ENCODE peak calls at places on chromosomes 16 and 17, in four cellular contexts. One of them, this sample, is unnamed.

GRCh38 chr16:906296-906695 is 64.5 kb downstream of the LMF1 start:
- DNase-seq in A549: no peak
- DNase-seq in transverse colon: no peak
- DNase-seq in GM23248: no peak
- DNase-seq in this sample: no peak

GRCh38 chr17:13601776-13602551 is at the start of gene HS3ST3A1:
- DNase-seq in A549: no peak
- DNase-seq in transverse colon: peak; percentile 15
- DNase-seq in GM23248: peak; percentile 97
- DNase-seq in this sample: peak; percentile 50

GRCh38 chr16:57045694-57046381 is 46.5 kb upstream of the CPNE2 start:
- DNase-seq in A549: peak; percentile 56
- DNase-seq in transverse colon: peak; percentile 57
- DNase-seq in GM23248: peak; percentile 75
- DNase-seq in this sample: peak; percentile 60

GRCh38 chr16:19882641-19883040 is 2.0 kb downstream of the GPRC5B start:
- DNase-seq in A549: no peak
- DNase-seq in transverse colon: no peak
- DNase-seq in GM23248: no peak
- DNase-seq in this sample: no peak

GRCh38 chr16:62079236-62079635 is 43.0 kb upstream of the CDH8 start:
- DNase-seq in A549: no peak
- DNase-seq in transverse colon: no peak
- DNase-seq in GM23248: peak; percentile 0
- DNase-seq in this sample: no peak

GRCh38 chr16:894841-895240 is 75.9 kb downstream of the LMF1 start:
- DNase-seq in A549: no peak
- DNase-seq in transverse colon: no peak
- DNase-seq in GM23248: no peak
- DNase-seq in this sample: no peak

GRCh38 chr16:88766975-88767374 is 18.0 kb downstream of the PIEZO1 start:
- DNase-seq in A549: no peak
- DNase-seq in transverse colon: no peak
- DNase-seq in GM23248: no peak
- DNase-seq in this sample: no peak

GRCh38 chr17:62178579-62178978 is 113.5 kb upstream of the MED13 start:
- DNase-seq in A549: no peak
- DNase-seq in transverse colon: no peak
- DNase-seq in GM23248: peak; percentile 35
- DNase-seq in this sample: no peak

GRCh38 chr17:56715613-56716357 is 117.9 kb downstream of the C17orf67 start:
- DNase-seq in A549: peak; percentile 88
- DNase-seq in transverse colon: peak; percentile 77
- DNase-seq in GM23248: peak; percentile 92
- DNase-seq in this sample: peak; percentile 64

GRCh38 chr16:85029413-85029794 is 1.8 kb downstream of the KIAA0513 start:
- DNase-seq in A549: no peak
- DNase-seq in transverse colon: peak; percentile 46
- DNase-seq in GM23248: peak; percentile 86
- DNase-seq in this sample: no peak

GRCh38 chr17:28334176-28334575 is 1.1 kb downstream of the IFT20 start:
- DNase-seq in A549: no peak
- DNase-seq in transverse colon: no peak
- DNase-seq in GM23248: peak; percentile 57
- DNase-seq in this sample: no peak

GRCh38 chr16:57797526-57798266 is 4.6 kb downstream of the KIFC3 start:
- DNase-seq in A549: peak; percentile 60
- DNase-seq in transverse colon: no peak
- DNase-seq in GM23248: no peak
- DNase-seq in this sample: peak; percentile 46

GRCh38 chr16:20023190-20023589 is 50.5 kb downstream of the GPR139 start:
- DNase-seq in A549: no peak
- DNase-seq in transverse colon: no peak
- DNase-seq in GM23248: peak; percentile 18
- DNase-seq in this sample: peak; percentile 28

GRCh38 chr16:50533317-50533716 is 14.9 kb upstream of the NKD1 start:
- DNase-seq in A549: no peak
- DNase-seq in transverse colon: no peak
- DNase-seq in GM23248: no peak
- DNase-seq in this sample: no peak

GRCh38 chr17:77349976-77350830 is 209.4 kb downstream of the SEC14L1 start:
- DNase-seq in A549: no peak
- DNase-seq in transverse colon: no peak
- DNase-seq in GM23248: peak; percentile 90
- DNase-seq in this sample: no peak

GRCh38 chr16:2474877-2475412 is at the start of gene TBC1D24:
- DNase-seq in A549: peak; percentile 97
- DNase-seq in transverse colon: peak; percentile 90
- DNase-seq in GM23248: peak; percentile 92
- DNase-seq in this sample: peak; percentile 87

GRCh38 chr16:2476741-2477140 is 1.8 kb downstream of the TBC1D24 start:
- DNase-seq in A549: no peak
- DNase-seq in transverse colon: no peak
- DNase-seq in GM23248: no peak
- DNase-seq in this sample: no peak

GRCh38 chr16:2475413-2476344 is 752 bp downstream of the TBC1D24 start:
- DNase-seq in A549: peak; percentile 21
- DNase-seq in transverse colon: peak; percentile 44
- DNase-seq in GM23248: peak; percentile 33
- DNase-seq in this sample: peak; percentile 69

GRCh38 chr16:2477327-2477726 is 2.4 kb downstream of the TBC1D24 start:
- DNase-seq in A549: no peak
- DNase-seq in transverse colon: no peak
- DNase-seq in GM23248: no peak
- DNase-seq in this sample: no peak

DNA sequence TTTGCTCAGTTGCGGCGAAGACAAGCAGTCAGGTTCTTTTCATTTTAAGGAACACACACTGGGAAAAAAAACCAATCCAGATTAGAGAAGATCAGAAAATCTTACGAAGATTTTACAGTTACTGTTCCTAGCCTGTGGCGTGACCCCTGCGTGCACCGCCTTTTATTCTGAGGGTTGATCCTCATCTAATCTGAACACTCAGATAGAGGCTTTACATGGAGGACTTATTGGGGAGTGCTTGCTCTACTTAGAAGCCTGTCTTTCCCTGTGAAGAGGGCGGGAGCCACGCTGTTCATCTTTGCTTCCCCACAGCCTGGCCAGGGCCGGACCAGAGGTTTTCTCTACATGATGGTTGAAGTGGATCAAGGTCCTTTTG is 1.4 kb downstream of the TBC1D24 start:
- DNase-seq in A549: no peak
- DNase-seq in transverse colon: no peak
- DNase-seq in GM23248: no peak
- DNase-seq in this sample: no peak
- H3K4me3 ChIP-seq in A549: no peak overlapping the region
- H3K4me3 ChIP-seq in transverse colon: no peak overlapping the region
- H3K4me3 ChIP-seq in GM23248: no peak overlapping the region
- H3K4me3 ChIP-seq in this sample: no peak overlapping the region

GRCh38 chr17:17725853-17726720 is 44.8 kb downstream of the RAI1 start:
- DNase-seq in A549: no peak
- DNase-seq in transverse colon: no peak
- DNase-seq in GM23248: no peak
- DNase-seq in this sample: no peak
- H3K4me1 ChIP-seq in A549: peaks cover 62% of the 10 kb centered on the region
- H3K4me1 ChIP-seq in transverse colon: peaks cover 13% of the 10 kb centered on the region
- H3K4me1 ChIP-seq in GM23248: peaks cover 18% of the 10 kb centered on the region
- H3K4me1 ChIP-seq in this sample: peaks cover 5% of the 10 kb centered on the region

GRCh38 chr17:50199211-50199633 is 2.2 kb downstream of the COL1A1 start:
- DNase-seq in A549: no peak
- DNase-seq in transverse colon: no peak
- DNase-seq in GM23248: peak; percentile 68
- DNase-seq in this sample: peak; percentile 45
- H3K4me3 ChIP-seq in A549: peak overlapping the region; percentile 47
- H3K4me3 ChIP-seq in transverse colon: peak overlapping the region; percentile 41
- H3K4me3 ChIP-seq in GM23248: peak overlapping the region; percentile 99
- H3K4me3 ChIP-seq in this sample: no peak overlapping the region

DNA sequence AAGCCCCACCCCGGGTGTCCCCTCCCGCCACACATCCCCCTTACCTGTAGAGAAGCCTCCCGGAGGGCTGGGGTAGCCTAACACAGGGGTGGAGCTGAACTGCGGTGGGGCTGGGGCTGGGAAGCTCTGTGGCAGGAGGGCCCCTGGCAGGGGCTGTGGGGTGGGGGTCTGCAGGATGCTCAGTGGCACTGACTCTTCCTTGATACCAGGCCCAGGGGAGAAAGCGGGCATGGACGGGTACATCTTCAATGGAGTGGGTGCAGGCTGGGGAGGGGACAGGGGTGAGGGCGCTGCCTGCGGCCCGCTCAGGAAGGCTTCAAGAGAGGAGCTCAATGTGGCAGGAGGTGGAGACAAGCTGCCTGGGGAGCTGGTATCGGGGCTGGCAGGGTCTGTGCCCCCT is 16.7 kb downstream of the SREBF1 start:
- DNase-seq in A549: no peak
- DNase-seq in transverse colon: no peak
- DNase-seq in GM23248: no peak
- DNase-seq in this sample: no peak
- H3K4me1 ChIP-seq in A549: peaks cover 89% of the 10 kb centered on the region
- H3K4me1 ChIP-seq in transverse colon: peaks cover 65% of the 10 kb centered on the region
- H3K4me1 ChIP-seq in GM23248: peaks cover 31% of the 10 kb centered on the region
- H3K4me1 ChIP-seq in this sample: peaks cover 59% of the 10 kb centered on the region

DNA sequence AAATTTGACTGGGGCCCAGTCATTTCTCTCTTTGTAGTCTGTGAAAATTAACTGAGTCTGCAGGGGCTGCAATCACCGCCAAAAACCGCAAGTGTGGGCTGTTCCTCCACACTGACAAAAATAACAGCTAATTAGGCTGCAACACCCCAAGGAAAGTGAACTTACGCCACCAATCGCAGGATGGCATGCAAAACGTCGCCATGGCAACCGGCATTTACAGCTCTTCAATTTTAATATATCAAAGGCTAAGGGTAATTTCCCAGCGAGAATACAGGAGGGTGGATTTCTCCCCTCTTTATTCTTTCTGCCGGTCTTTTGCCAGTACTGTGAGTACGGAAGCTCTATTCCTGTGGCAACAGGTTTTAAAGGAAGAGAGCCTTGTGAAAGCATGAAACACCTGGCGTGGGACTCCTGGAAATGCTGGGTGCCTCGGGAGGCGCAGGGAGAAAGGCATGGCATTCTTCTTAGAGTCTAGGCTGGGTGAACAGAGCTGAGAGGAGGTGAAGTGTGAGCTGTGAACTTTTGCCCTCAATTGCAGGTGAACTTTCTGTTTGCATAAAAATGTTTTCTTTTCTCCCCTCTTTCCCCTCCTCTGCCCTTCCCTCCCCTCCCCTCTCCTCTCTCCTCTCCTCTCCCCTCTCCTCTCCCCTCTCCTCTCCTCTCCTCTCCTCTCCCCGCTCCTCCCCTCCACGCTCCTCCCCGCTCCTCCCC is 399.7 kb downstream of the XYLT1 start:
- DNase-seq in A549: no peak
- DNase-seq in transverse colon: peak; percentile 76
- DNase-seq in GM23248: peak; percentile 33
- DNase-seq in this sample: peak; percentile 78
- H3K4me3 ChIP-seq in A549: no peak overlapping the region
- H3K4me3 ChIP-seq in transverse colon: no peak overlapping the region
- H3K4me3 ChIP-seq in GM23248: no peak overlapping the region
- H3K4me3 ChIP-seq in this sample: no peak overlapping the region

This sample was measured in mucosa of descending colon.